ENCODE peak calls at places on chromosomes 5 and 9, in five cellular contexts. L is uterus, H is H1, F is ovary, B is aorta. M is an unnamed sample.
A peak's percentile ranks its signal among the peaks of the same experiment; 100 is the strongest.

GRCh38 chr5:18105449-18105848 is 471.2 kb downstream of the TAF11L14 start:
- DNase-seq in L (no peak), H (no peak), F (no peak), B (no peak), M (no peak)

GRCh38 chr5:120655828-120656435 is 191.8 kb downstream of the PRR16 start:
- DNase-seq in L (no peak), H (no peak), F (no peak), B (no peak), M (no peak)

GRCh38 chr5:107381189-107381856 is 289.4 kb downstream of the EFNA5 start:
- DNase-seq in L (no peak), H (no peak), F (no peak), B (no peak), M (no peak)

GRCh38 chr5:5650242-5650641 is 227.8 kb downstream of the ICE1 start:
- DNase-seq in L (no peak), H (no peak), F (no peak), B (no peak), M (no peak)

GRCh38 chr5:171295299-171295698 is 13.7 kb upstream of the TLX3 start:
- DNase-seq in L (no peak), H (no peak), F (no peak), B (no peak), M (no peak)

GRCh38 chr5:109399092-109399759 is 10.5 kb downstream of the PJA2 start:
- DNase-seq in L (no peak), H (no peak), F (no peak), B (no peak), M (no peak)

GRCh38 chr9:116390306-116391228 is 237.0 kb downstream of the PAPPA start:
- DNase-seq in L (no peak), H (no peak), F (no peak), B (no peak), M (no peak)

GRCh38 chr9:18694959-18695668 is 221.2 kb downstream of the ADAMTSL1 start:
- DNase-seq in L (no peak), H (no peak), F (no peak), B (no peak), M (no peak)

GRCh38 chr5:31678180-31678579 is 39.2 kb downstream of the PDZD2 start:
- DNase-seq in L (no peak), H (no peak), F (peak; percentile 22), B (no peak), M (peak; percentile 32)

GRCh38 chr5:133269707-133270106 is 217.9 kb downstream of the HSPA4 start:
- DNase-seq in L (no peak), H (no peak), F (no peak), B (no peak), M (no peak)

GRCh38 chr5:133267601-133268000 is 215.8 kb downstream of the HSPA4 start:
- DNase-seq in L (no peak), H (no peak), F (no peak), B (no peak), M (no peak)

GRCh38 chr5:133265720-133266575 is 214.1 kb downstream of the HSPA4 start:
- DNase-seq in L (no peak), H (no peak), F (no peak), B (no peak), M (no peak)

GRCh38 chr5:133265257-133265656 is 213.4 kb downstream of the HSPA4 start:
- DNase-seq in L (no peak), H (no peak), F (no peak), B (no peak), M (no peak)

GRCh38 chr5:133266966-133267365 is 215.2 kb downstream of the HSPA4 start:
- DNase-seq in L (no peak), H (no peak), F (no peak), B (no peak), M (no peak)
- H3K4me3 ChIP-seq in L (no peak overlapping the region), H (no peak overlapping the region), F (no peak overlapping the region), B (no peak overlapping the region), M (no peak overlapping the region)

GRCh38 chr5:54312499-54312898 is 2.1 kb upstream of the ARL15 start:
- DNase-seq in L (no peak), H (no peak), F (no peak), B (no peak), M (no peak)
- H3K27ac ChIP-seq in L (no peak overlapping the region), H (no peak overlapping the region), F (no peak overlapping the region), B (no peak overlapping the region), M (no peak overlapping the region)

GRCh38 chr9:114155967-114156294 is 594 bp downstream of the COL27A1 start:
- DNase-seq in L (no peak), H (no peak), F (peak; percentile 46), B (peak; percentile 63), M (no peak)

GRCh38 chr9:114154597-114155102 is 687 bp upstream of the COL27A1 start:
- DNase-seq in L (no peak), H (no peak), F (no peak), B (no peak), M (no peak)

GRCh38 chr9:114156311-114156657 is 947 bp downstream of the COL27A1 start:
- DNase-seq in L (no peak), H (no peak), F (no peak), B (peak; percentile 68), M (no peak)

GRCh38 chr9:114155263-114155966 is at the start of gene COL27A1:
- DNase-seq in L (peak; percentile 86), H (peak; percentile 49), F (peak; percentile 90), B (peak; percentile 86), M (peak; percentile 74)

GRCh38 chr9:114153761-114154596 is 1.4 kb upstream of the COL27A1 start:
- DNase-seq in L (no peak), H (no peak), F (no peak), B (no peak), M (no peak)
- H3K4me3 ChIP-seq in L (peak overlapping the region; percentile 31), H (peak overlapping the region; percentile 60), F (no peak overlapping the region), B (peak overlapping the region; percentile 22), M (peak overlapping the region; percentile 51)

GRCh38 chr5:151648089-151648488 is 38.6 kb downstream of the SPARC start:
- DNase-seq in L (no peak), H (no peak), F (no peak), B (no peak), M (no peak)
- H3K27ac ChIP-seq in L (no peak overlapping the region), H (no peak overlapping the region), F (no peak overlapping the region), B (no peak overlapping the region), M (no peak overlapping the region)

M was measured in dorsolateral prefrontal cortex.